ENCODE peak calls at places on chromosome 22, in five cellular contexts. Q, T, V, M and P are unnamed samples.

GRCh38 chr22:20577045-20577444 is 69.6 kb downstream of the MED15 start:
- DNase-seq in Q (no peak), M (peak), V (no peak), T (no peak), P (no peak)

GRCh38 chr22:39592104-39593060 is 21.8 kb downstream of the CACNA1I start:
- DNase-seq in Q (peak), V (peak), M (peak), T (no peak), P (peak)

GRCh38 chr22:49039625-49040024 is 788.0 kb downstream of the BRD1 start:
- DNase-seq in T (no peak), V (no peak), Q (no peak), M (peak), P (no peak)

GRCh38 chr22:45972091-45972867 is 4.7 kb downstream of the WNT7B start:
- DNase-seq in M (peak), Q (no peak), V (no peak), T (no peak), P (no peak)

GRCh38 chr22:25402501-25403283 is 161.8 kb upstream of the GRK3 start:
- DNase-seq in M (peak), V (no peak), T (no peak), Q (peak), P (peak)

GRCh38 chr22:45134313-45134712 is 29.4 kb upstream of the NUP50 start:
- DNase-seq in T (no peak), Q (no peak), V (no peak), M (no peak), P (no peak)

GRCh38 chr22:45709866-45710265 is 38.2 kb downstream of the ATXN10 start:
- DNase-seq in V (peak), M (no peak), T (no peak), Q (peak), P (no peak)

GRCh38 chr22:46262449-46263207 is 515 bp downstream of the PKDREJ start:
- DNase-seq in V (peak), Q (peak), M (peak), T (peak), P (peak)

GRCh38 chr22:46072030-46072881 is 78.1 kb upstream of the PPARA start:
- DNase-seq in V (no peak), T (peak), Q (peak), M (peak), P (peak)

GRCh38 chr22:47322854-47323253 is 560.4 kb downstream of the TBC1D22A start:
- DNase-seq in T (no peak), V (no peak), M (no peak), Q (no peak), P (no peak)

GRCh38 chr22:30263883-30264282 is 2.8 kb downstream of the OSM start:
- DNase-seq in Q (no peak), M (peak), T (no peak), V (no peak), P (no peak)

GRCh38 chr22:46660604-46661201 is 40.5 kb downstream of the GRAMD4 start:
- DNase-seq in T (no peak), M (no peak), V (no peak), Q (no peak), P (peak)

GRCh38 chr22:25054943-25055511 is 102.5 kb downstream of the KIAA1671 start:
- DNase-seq in T (no peak), Q (no peak), V (no peak), M (peak), P (no peak)

GRCh38 chr22:39994046-39994565 is 648 bp upstream of the FAM83F start:
- DNase-seq in M (no peak), V (no peak), Q (no peak), T (no peak), P (peak)

GRCh38 chr22:46764140-46764680 is 1.8 kb downstream of the TBC1D22A start:
- DNase-seq in Q (no peak), V (no peak), T (no peak), M (peak), P (no peak)

GRCh38 chr22:42978453-42979103 is 36.4 kb downstream of the PACSIN2 start:
- DNase-seq in M (peak), Q (peak), V (no peak), T (no peak), P (no peak)

GRCh38 chr22:19064354-19065054 is 57.7 kb downstream of the DGCR2 start:
- DNase-seq in M (peak), V (no peak), T (no peak), Q (no peak), P (no peak)

GRCh38 chr22:17443413-17444203 is 74.3 kb downstream of the CECR2 start:
- DNase-seq in T (no peak), M (no peak), Q (peak), V (no peak), P (no peak)

GRCh38 chr22:30089655-30089974 is 9.4 kb downstream of the HORMAD2 start:
- DNase-seq in M (no peak), T (no peak), Q (no peak), V (no peak), P (no peak)

GRCh38 chr22:33569547-33569946 is 350.7 kb downstream of the LARGE1 start:
- DNase-seq in Q (no peak), V (no peak), M (no peak), T (no peak), P (no peak)

GRCh38 chr22:45686004-45686403 is 14.4 kb downstream of the ATXN10 start:
- DNase-seq in Q (peak), M (no peak), V (peak), T (no peak), P (no peak)

GRCh38 chr22:38699784-38700183 is 959 bp downstream of the JOSD1 start:
- DNase-seq in T (no peak), Q (peak), V (no peak), M (no peak), P (no peak)

DNA sequence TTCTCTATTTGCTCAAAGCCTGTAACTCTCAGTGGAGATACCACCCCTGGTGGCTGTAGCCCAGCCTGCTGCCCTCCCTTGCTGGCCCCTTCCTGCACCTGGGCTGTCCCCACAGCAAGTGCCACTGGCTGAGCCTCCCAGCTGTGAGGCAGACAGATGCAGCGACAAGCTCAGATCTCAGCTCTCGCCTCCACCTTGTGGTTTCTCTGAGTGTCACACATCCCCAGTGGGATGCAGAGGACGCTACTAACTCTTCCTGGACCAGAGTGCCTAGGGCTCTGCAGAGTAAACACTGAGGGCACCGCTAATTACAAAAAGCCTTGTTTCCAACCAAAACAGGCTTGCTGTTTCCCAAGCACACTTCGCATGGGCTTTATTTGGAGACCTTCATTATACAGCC is 8.9 kb downstream of the YPEL1 start:
- DNase-seq in M (no peak), V (no peak), Q (no peak), T (no peak), P (no peak)
- TF ChIP-seq CTCF in M (no peak), V (peak), Q (peak), T (no peak), P (peak)

GRCh38 chr22:27502327-27502726 is 299.2 kb downstream of the MN1 start:
- DNase-seq in Q (no peak), M (no peak), T (no peak), V (no peak), P (no peak)

GRCh38 chr22:27494821-27495220 is 306.7 kb downstream of the MN1 start:
- DNase-seq in M (no peak), V (no peak), Q (no peak), T (no peak), P (no peak)

GRCh38 chr22:27501191-27501936 is 300.2 kb downstream of the MN1 start:
- DNase-seq in T (no peak), M (no peak), Q (no peak), V (no peak), P (no peak)

GRCh38 chr22:27495325-27495724 is 306.2 kb downstream of the MN1 start:
- DNase-seq in T (no peak), M (no peak), Q (no peak), V (no peak), P (no peak)

DNA sequence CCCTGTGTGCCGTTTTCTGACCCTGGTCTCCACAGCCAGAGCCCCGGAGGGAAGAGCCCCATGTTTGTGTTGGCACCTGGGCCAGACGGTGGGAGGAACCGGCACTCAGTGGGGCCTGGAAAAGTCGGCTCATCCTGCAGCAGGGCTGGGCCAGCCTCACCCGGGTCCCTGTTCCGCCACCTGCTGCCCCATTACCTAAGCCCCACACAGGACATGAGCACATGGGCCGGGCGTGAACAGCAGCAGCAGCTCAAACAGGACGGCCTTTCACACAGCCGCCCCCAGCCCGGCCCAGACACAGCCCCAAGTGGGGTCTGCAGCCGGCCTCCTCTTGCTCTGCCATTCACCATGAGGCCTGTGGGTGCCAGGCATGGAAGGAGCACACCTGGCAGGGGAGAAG is 302.4 kb downstream of the MN1 start:
- DNase-seq in T (no peak), M (no peak), Q (no peak), V (no peak), P (no peak)
- TF ChIP-seq CTCF in T (no peak), M (no peak), Q (no peak), V (no peak), P (no peak)

DNA sequence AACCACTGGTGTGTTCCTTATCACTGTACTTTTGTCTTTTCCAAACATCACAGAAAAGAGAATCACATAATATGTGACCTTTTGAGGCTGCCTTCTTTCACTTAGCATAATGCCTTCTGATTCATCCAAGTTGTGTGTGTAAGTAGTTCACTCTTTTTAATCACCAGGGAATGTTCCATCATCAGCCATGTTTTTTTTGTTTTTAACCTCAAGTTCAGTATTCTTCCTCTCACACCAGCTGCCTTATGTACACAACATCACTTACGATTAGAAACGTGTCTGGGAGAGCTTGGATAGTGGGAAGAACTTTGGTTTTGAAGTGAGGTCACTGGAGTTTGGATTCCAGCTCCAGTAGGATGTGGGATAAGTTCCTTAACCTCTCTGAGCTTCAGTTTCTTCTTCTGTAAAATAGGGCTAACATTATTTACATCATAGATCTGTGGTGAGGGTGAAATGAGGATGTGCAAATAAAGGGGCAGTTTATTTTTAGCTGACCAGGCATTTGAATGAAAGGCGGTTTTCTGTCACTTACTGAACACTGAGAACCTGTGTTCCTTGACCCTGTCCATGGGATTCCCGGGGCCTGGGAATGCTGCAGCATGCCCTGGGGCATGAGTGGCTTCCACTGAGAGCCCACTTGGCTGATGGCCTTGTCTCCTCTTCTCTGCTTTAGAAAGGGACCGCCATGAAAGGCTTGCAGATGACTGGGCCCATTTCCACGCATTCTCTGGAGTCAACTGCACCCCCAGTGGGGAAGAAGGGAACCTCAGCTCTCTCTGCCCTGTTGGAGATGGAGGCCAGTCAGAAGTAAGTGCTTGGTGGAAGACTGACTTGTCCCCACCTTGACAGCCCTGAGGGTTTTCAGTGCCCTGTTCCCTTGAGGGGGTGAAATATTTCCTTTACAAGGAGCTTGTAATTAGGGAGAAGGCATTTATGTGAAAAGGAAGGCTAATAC is 92.6 kb downstream of the DEPDC5 start:
- DNase-seq in Q (peak), V (peak), M (peak), T (no peak), P (no peak)
- TF ChIP-seq CTCF in Q (peak), V (peak), M (peak), T (peak), P (no peak)

GRCh38 chr22:41833369-41834004 is 582 bp downstream of the SREBF2 start:
- DNase-seq in Q (peak), M (peak), V (no peak), T (no peak), P (peak)
- TF ChIP-seq CTCF in Q (no peak), M (no peak), V (no peak), T (no peak), P (no peak)

GRCh38 chr22:37633082-37633692 is 6.3 kb upstream of the SH3BP1 start:
- DNase-seq in V (no peak), M (no peak), T (no peak), Q (no peak), P (no peak)

GRCh38 chr22:37635157-37635556 is 4.3 kb upstream of the SH3BP1 start:
- DNase-seq in Q (no peak), V (no peak), M (peak), T (no peak), P (no peak)

GRCh38 chr22:37632174-37633081 is 7.0 kb upstream of the SH3BP1 start:
- DNase-seq in Q (no peak), T (peak), V (no peak), M (peak), P (no peak)

GRCh38 chr22:37634505-37635002 is 4.9 kb upstream of the SH3BP1 start:
- DNase-seq in V (no peak), Q (no peak), T (no peak), M (peak), P (no peak)

GRCh38 chr22:37633693-37634504 is 5.6 kb upstream of the SH3BP1 start:
- DNase-seq in T (peak), Q (peak), V (peak), M (peak), P (peak)
- TF ChIP-seq CTCF in T (no peak), Q (peak), V (peak), M (peak), P (peak)

DNA sequence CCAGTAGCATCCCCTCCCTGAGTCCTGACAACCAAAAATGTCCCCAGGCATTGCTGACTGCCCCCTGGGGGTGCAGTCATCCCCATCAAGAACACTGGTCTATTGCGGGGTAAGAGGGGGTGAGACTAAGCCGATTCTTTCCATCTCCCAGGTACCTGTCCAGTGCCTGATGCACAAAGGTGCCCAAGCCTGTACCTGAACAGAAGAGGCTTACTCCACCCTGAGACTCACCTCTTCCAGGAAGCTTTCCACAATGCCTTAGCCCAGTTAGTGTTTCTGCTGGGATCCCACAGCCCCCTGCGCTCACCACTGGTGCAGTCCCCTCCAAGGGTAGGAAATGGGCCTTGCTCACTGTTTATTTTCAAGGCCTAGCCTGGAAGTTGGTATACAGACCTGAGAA is 22.9 kb downstream of the TPST2 start:
- DNase-seq in T (no peak), V (no peak), Q (no peak), M (no peak), P (no peak)
- TF ChIP-seq CTCF in T (no peak), V (no peak), Q (no peak), M (no peak), P (no peak)

DNA sequence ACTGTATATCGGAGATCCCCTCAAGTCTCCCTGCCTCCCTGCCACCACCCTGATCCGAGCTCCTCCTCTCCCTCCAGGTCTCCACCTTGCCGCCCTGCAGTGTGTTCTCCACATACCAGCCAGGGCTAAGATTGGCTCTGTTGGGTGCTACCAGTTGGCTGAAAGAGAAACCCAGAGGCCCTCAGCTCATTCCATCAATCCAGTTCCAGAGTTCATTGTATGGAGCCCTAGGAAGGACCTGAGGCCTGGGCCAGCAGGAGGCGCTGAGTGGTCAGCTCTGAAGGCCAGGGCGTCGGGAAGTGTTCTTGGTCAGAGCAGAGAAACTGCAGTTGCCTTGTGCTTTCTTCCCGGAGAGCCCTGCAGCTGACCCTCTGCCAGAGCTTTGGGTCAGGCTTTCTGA is 2.2 kb upstream of the TOP3B start:
- DNase-seq in Q (peak), M (peak), V (peak), T (no peak), P (peak)
- TF ChIP-seq CTCF in Q (peak), M (peak), V (peak), T (peak), P (peak)

DNA sequence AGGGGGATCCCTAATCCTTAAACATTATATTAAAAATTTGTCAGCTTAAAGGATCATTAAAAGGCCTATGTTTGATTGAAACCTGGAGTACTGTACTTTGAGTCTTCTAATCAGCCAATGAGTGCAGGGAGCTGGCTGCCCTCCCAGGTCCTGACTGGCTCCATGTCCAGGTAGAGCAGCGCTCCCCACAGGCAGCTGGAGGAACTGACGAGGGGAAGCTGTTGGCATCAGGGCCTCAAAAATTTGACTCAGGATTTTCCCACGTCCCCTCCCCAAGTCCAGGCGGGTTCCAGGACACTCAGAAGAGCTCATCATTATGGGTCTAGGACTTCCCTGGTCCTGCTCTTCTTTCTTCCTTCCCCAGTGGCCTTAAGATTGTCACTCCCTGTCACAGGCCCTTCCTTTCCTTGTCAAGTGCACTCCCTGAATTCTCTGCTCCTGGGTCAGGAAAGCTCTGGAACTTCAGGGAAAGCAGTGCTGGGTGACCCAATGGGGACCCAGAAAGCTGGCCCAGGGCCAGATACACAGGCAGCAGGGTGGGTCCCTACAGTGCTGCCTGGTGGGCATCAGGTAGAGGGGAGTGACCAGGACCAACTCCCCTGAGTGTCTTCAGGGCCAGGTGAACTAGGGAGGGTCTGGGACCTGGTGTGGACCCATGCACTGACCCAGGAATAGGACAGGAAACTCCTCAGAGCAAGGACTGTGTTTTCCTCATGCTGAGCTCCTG is 65.5 kb downstream of the GGTLC2 start:
- DNase-seq in V (no peak), T (no peak), Q (no peak), M (no peak), P (no peak)
- TF ChIP-seq CTCF in V (peak), T (no peak), Q (peak), M (peak), P (peak)

DNA sequence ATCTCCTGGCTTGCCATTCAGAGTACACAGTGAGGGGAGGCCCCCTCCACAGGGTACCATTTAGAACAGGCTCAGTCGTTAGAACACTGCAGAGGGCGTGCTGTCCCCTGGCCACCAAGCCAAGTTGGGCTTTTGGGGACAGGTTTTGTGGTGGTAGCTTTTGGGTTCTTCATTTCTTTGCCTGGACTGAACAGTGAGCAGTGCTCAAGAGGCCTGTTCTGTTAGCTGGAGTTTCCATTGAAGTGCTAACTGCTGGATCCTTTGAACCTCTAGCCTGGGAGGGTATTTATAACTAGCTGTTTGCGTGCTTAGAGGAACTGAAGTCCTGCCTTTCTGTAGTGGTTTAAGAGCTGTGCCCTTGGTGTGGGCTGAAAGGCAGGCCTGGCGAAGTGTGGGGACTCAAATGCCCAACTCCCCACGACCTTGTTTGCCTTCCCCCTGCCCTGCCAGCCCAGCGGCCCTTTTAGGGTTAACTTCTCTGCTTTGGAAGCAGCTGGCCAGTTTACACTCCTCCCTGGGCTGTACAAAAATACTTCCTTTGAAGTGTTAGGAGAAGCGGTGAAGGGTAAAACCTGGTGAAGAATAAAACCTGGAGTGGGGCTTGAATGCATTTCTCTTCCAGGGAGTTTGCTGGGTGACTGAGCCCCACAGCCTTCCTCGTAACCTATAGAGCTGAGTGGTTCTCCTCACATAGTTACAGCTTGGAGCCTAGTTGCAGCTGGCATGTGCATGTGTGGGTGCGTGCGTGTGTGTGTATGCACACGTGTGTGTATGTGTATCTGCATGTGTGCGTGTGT is 34.6 kb downstream of the ZNRF3 start:
- DNase-seq in T (no peak), Q (no peak), M (no peak), V (no peak), P (no peak)
- TF ChIP-seq CTCF in T (no peak), Q (no peak), M (no peak), V (no peak), P (no peak)